ENCODE peak calls at places on chromosomes 2 and 18, in six cellular contexts. Y, Q, A, B, D and I are unnamed samples. For H3K9me3, the result is how much of the 10 kb centered on the place peaks cover.

GRCh38 chr2:228318218-228318617 is 136.7 kb upstream of the SPHKAP start:
- DNase-seq in Y (no peak), Q (peak), A (no peak), B (peak), D (no peak), I (no peak)

GRCh38 chr18:58213445-58213844 is 169.4 kb downstream of the NEDD4L start:
- DNase-seq in Y (no peak), Q (no peak), A (no peak), B (no peak), D (no peak), I (no peak)

GRCh38 chr18:74412106-74412880 is 44.8 kb downstream of the DIPK1C start:
- DNase-seq in Y (no peak), Q (no peak), A (no peak), B (no peak), D (no peak), I (no peak)

GRCh38 chr2:102277202-102277700 is 34.1 kb upstream of the IL1RL1 start:
- DNase-seq in Y (no peak), Q (no peak), A (no peak), B (no peak), D (no peak), I (no peak)

GRCh38 chr2:215782271-215782670 is 231.1 kb downstream of the MREG start:
- DNase-seq in Y (no peak), Q (no peak), A (no peak), B (no peak), D (no peak), I (no peak)

GRCh38 chr18:28984731-28985130 is 807.8 kb upstream of the CDH2 start:
- DNase-seq in Y (no peak), Q (no peak), A (no peak), B (no peak), D (no peak), I (no peak)

GRCh38 chr2:57878573-57878910 is 168.1 kb upstream of the VRK2 start:
- DNase-seq in Y (no peak), Q (no peak), A (no peak), B (no peak), D (no peak), I (no peak)

GRCh38 chr2:86042256-86043168 is 63.2 kb downstream of the POLR1A start:
- DNase-seq in Y (no peak), Q (no peak), A (no peak), B (no peak), D (no peak), I (peak)

GRCh38 chr18:8987250-8987649 is 115.2 kb upstream of the NDUFV2 start:
- DNase-seq in Y (no peak), Q (no peak), A (no peak), B (no peak), D (no peak), I (no peak)

GRCh38 chr2:166361351-166362153 is 14.2 kb downstream of the SCN9A start:
- DNase-seq in Y (no peak), Q (peak), A (no peak), B (no peak), D (no peak), I (no peak)

GRCh38 chr2:104412384-104412783 is 441.5 kb upstream of the POU3F3 start:
- DNase-seq in Y (peak), Q (peak), A (no peak), B (no peak), D (no peak), I (no peak)

GRCh38 chr2:190023860-190024259 is 38.7 kb downstream of the MSTN start:
- DNase-seq in Y (no peak), Q (peak), A (no peak), B (peak), D (no peak), I (no peak)

GRCh38 chr2:217847552-217848350 is 155.0 kb downstream of the TNS1 start:
- DNase-seq in Y (no peak), Q (no peak), A (no peak), B (no peak), D (peak), I (no peak)

GRCh38 chr2:160695402-160696060 is 201.9 kb upstream of the RBMS1 start:
- DNase-seq in Y (no peak), Q (no peak), A (no peak), B (no peak), D (no peak), I (no peak)

GRCh38 chr2:191291471-191291870 is 46.3 kb downstream of the MYO1B start:
- DNase-seq in Y (no peak), Q (no peak), A (no peak), B (no peak), D (no peak), I (no peak)

GRCh38 chr2:238863749-238864206 is 15.9 kb downstream of the TWIST2 start:
- DNase-seq in Y (no peak), Q (no peak), A (no peak), B (no peak), D (no peak), I (no peak)

GRCh38 chr2:177799531-177799930 is 273.0 kb downstream of the PDE11A start:
- DNase-seq in Y (no peak), Q (peak), A (no peak), B (peak), D (no peak), I (no peak)

GRCh38 chr2:74201596-74201995 is 3.2 kb downstream of the MTHFD2 start:
- DNase-seq in Y (no peak), Q (no peak), A (no peak), B (no peak), D (no peak), I (no peak)

GRCh38 chr2:162242586-162243304 is 500 bp downstream of the FAP start:
- DNase-seq in Y (no peak), Q (no peak), A (no peak), B (no peak), D (no peak), I (no peak)

GRCh38 chr2:46229134-46230063 is 67.8 kb upstream of the EPAS1 start:
- DNase-seq in Y (no peak), Q (no peak), A (no peak), B (peak), D (no peak), I (no peak)

GRCh38 chr2:127039387-127040031 is 67.4 kb downstream of the BIN1 start:
- DNase-seq in Y (no peak), Q (no peak), A (no peak), B (no peak), D (peak), I (peak)

GRCh38 chr2:164661349-164661748 is 40.1 kb upstream of the GRB14 start:
- DNase-seq in Y (no peak), Q (no peak), A (no peak), B (no peak), D (no peak), I (no peak)

GRCh38 chr2:1051075-1051474 is 100.4 kb downstream of the SNTG2 start:
- DNase-seq in Y (no peak), Q (peak), A (no peak), B (no peak), D (no peak), I (no peak)

GRCh38 chr2:158539176-158539895 is 82.6 kb downstream of the PKP4 start:
- DNase-seq in Y (no peak), Q (no peak), A (no peak), B (no peak), D (no peak), I (no peak)

GRCh38 chr2:72781500-72781899 is 44.3 kb downstream of the EXOC6B start:
- DNase-seq in Y (no peak), Q (no peak), A (no peak), B (no peak), D (no peak), I (no peak)

GRCh38 chr18:21183670-21184069 is 58.4 kb upstream of the GREB1L start:
- DNase-seq in Y (no peak), Q (no peak), A (no peak), B (no peak), D (no peak), I (no peak)

GRCh38 chr18:9808530-9809241 is 77.1 kb upstream of the TXNDC2 start:
- DNase-seq in Y (no peak), Q (no peak), A (no peak), B (no peak), D (no peak), I (peak)

GRCh38 chr18:66894851-66895250 is 291.0 kb upstream of the CDH19 start:
- DNase-seq in Y (no peak), Q (no peak), A (no peak), B (no peak), D (no peak), I (no peak)

GRCh38 chr2:161045726-161046125 is 114.5 kb upstream of the TANK start:
- DNase-seq in Y (no peak), Q (no peak), A (no peak), B (no peak), D (no peak), I (no peak)

GRCh38 chr2:144359684-144360083 is 160.2 kb downstream of the ZEB2 start:
- DNase-seq in Y (no peak), Q (no peak), A (no peak), B (no peak), D (no peak), I (no peak)

GRCh38 chr18:46619559-46619958 is 37.5 kb downstream of the LOXHD1 start:
- DNase-seq in Y (no peak), Q (no peak), A (no peak), B (no peak), D (no peak), I (no peak)

GRCh38 chr2:17620280-17620679 is 79.8 kb downstream of the VSNL1 start:
- DNase-seq in Y (no peak), Q (no peak), A (no peak), B (no peak), D (peak), I (no peak)

GRCh38 chr2:101277111-101277510 is 24.4 kb downstream of the CNOT11 start:
- DNase-seq in Y (peak), Q (no peak), A (peak), B (no peak), D (no peak), I (peak)

GRCh38 chr2:2561346-2562095 is 230.4 kb upstream of the MYT1L start:
- DNase-seq in Y (no peak), Q (no peak), A (no peak), B (no peak), D (no peak), I (no peak)
- H3K9me3 ChIP-seq in Y (under half), Q (under half), A (under half), B (under half), D (under half), I (under half)

GRCh38 chr2:15831150-15831549 is 109.2 kb upstream of the MYCN start:
- DNase-seq in Y (no peak), Q (no peak), A (no peak), B (no peak), D (no peak), I (no peak)
- H3K9me3 ChIP-seq in Y (under half), Q (under half), A (under half), B (under half), D (under half), I (under half)

GRCh38 chr2:196651387-196652094 is 12.0 kb downstream of the CCDC150 start:
- DNase-seq in Y (no peak), Q (no peak), A (no peak), B (no peak), D (no peak), I (no peak)
- H3K9me3 ChIP-seq in Y (under half), Q (under half), A (under half), B (half or more), D (half or more), I (under half)

GRCh38 chr2:2765176-2765800 is 434.2 kb upstream of the MYT1L start:
- DNase-seq in Y (no peak), Q (no peak), A (no peak), B (no peak), D (no peak), I (no peak)
- H3K9me3 ChIP-seq in Y (under half), Q (under half), A (under half), B (under half), D (under half), I (under half)

GRCh38 chr2:230785346-230785745 is 72.7 kb downstream of the CAB39 start:
- DNase-seq in Y (no peak), Q (no peak), A (no peak), B (no peak), D (no peak), I (no peak)

GRCh38 chr2:230788554-230789175 is 76.0 kb downstream of the CAB39 start:
- DNase-seq in Y (no peak), Q (no peak), A (no peak), B (no peak), D (no peak), I (no peak)

GRCh38 chr2:230784840-230785239 is 72.2 kb downstream of the CAB39 start:
- DNase-seq in Y (no peak), Q (no peak), A (no peak), B (peak), D (no peak), I (no peak)

GRCh38 chr2:230790981-230791380 is 73.8 kb upstream of the ITM2C start:
- DNase-seq in Y (no peak), Q (no peak), A (no peak), B (no peak), D (no peak), I (no peak)

DNA sequence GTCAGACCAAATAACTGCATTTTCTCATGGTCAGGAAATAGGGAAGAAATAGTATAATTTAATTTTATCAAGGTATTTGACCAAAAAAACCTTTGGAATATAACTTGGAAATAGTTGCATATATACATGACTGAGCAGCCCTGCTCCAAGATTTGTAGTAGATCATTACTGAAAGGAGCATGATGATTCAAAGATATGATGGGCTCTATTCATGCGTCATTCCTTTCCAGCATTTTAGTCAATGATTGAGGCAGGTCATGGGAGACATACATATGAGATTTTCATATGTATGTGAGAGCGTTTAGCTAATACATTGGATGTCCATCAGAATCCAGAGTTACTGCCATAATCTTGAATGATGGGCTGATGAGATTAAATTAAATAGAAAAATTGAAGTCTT is 74.5 kb downstream of the CAB39 start:
- DNase-seq in Y (no peak), Q (no peak), A (no peak), B (no peak), D (no peak), I (no peak)
- H3K9me3 ChIP-seq in Y (under half), Q (under half), A (under half), B (under half), D (under half), I (under half)